ENCODE peak calls at places on chromosomes 1 and 21, in four cellular contexts. B is dorsolateral prefrontal cortex, K is spleen, P is T-helper 2 cell. G is an unnamed sample.

GRCh38 chr1:56375184-56375837 is 204.1 kb downstream of the PLPP3 start:
- DNase-seq in K (no peak), B (no peak), P (no peak), G (no peak)

GRCh38 chr1:41482001-41482765 is 2.3 kb downstream of the EDN2 start:
- DNase-seq in B (no peak), K (peak), P (no peak), G (no peak)

GRCh38 chr1:31703431-31704260 is at the start of gene COL16A1:
- DNase-seq in B (peak), P (no peak), K (peak), G (no peak)

GRCh38 chr1:150476754-150477153 is 10.5 kb upstream of the TARS2 start:
- DNase-seq in B (no peak), P (no peak), K (no peak), G (no peak)

GRCh38 chr1:78035121-78035520 is 10.6 kb upstream of the GIPC2 start:
- DNase-seq in P (no peak), B (no peak), K (no peak), G (no peak)

GRCh38 chr1:224640587-224640986 is 24.5 kb downstream of the CNIH3 start:
- DNase-seq in B (no peak), K (no peak), P (no peak), G (no peak)

GRCh38 chr1:111446967-111447892 is 1.8 kb downstream of the WDR77 start:
- DNase-seq in K (no peak), P (no peak), B (no peak), G (no peak)

GRCh38 chr1:93304716-93305138 is 41.0 kb upstream of the DR1 start:
- DNase-seq in K (no peak), P (peak), B (no peak), G (no peak)

GRCh38 chr1:230568676-230569075 is 73.6 kb upstream of the COG2 start:
- DNase-seq in B (no peak), P (no peak), K (no peak), G (no peak)

GRCh38 chr1:212952596-212952995 is 2.3 kb downstream of the VASH2 start:
- DNase-seq in B (no peak), P (no peak), K (no peak), G (no peak)

GRCh38 chr1:153498746-153499145 is 37.0 kb downstream of the S100A6 start:
- DNase-seq in K (no peak), P (no peak), B (no peak), G (no peak)

GRCh38 chr21:36627242-36627641 is 71.7 kb upstream of the SIM2 start:
- DNase-seq in P (no peak), B (no peak), K (no peak), G (no peak)

GRCh38 chr1:81237531-81238528 is 562.9 kb upstream of the ADGRL2 start:
- DNase-seq in K (no peak), P (no peak), B (no peak), G (no peak)

GRCh38 chr1:34747638-34747941 is 7.3 kb upstream of the GJB5 start:
- DNase-seq in B (no peak), P (no peak), K (no peak), G (no peak)

GRCh38 chr1:212162635-212163034 is 122.6 kb upstream of the PPP2R5A start:
- DNase-seq in K (no peak), B (no peak), P (no peak), G (no peak)

GRCh38 chr1:227315500-227316346 is 2.6 kb downstream of the CDC42BPA start:
- DNase-seq in P (no peak), K (no peak), B (no peak), G (no peak)

GRCh38 chr1:36177589-36178463 is 21.9 kb downstream of the MAP7D1 start:
- DNase-seq in B (no peak), K (no peak), P (no peak), G (no peak)

GRCh38 chr1:206513312-206514111 is 6.2 kb downstream of the RASSF5 start:
- DNase-seq in B (no peak), P (no peak), K (peak), G (no peak)

GRCh38 chr1:67642694-67643093 is 42.3 kb upstream of the GADD45A start:
- DNase-seq in P (no peak), K (no peak), B (no peak), G (no peak)

GRCh38 chr1:199082778-199083389 is 444.0 kb downstream of the PTPRC start:
- DNase-seq in K (no peak), B (no peak), P (no peak), G (no peak)

GRCh38 chr21:33834801-33835500 is 80.7 kb downstream of the ATP5PO start:
- DNase-seq in K (no peak), B (no peak), P (no peak), G (no peak)

GRCh38 chr21:36125513-36126121 is 9.3 kb upstream of the CBR3 start:
- DNase-seq in P (peak), B (peak), K (no peak), G (no peak)

GRCh38 chr1:118788372-118788955 is 199.7 kb downstream of the TBX15 start:
- DNase-seq in K (no peak), B (no peak), P (no peak), G (no peak)

GRCh38 chr1:58104960-58105359 is 441.6 kb downstream of the OMA1 start:
- DNase-seq in B (no peak), P (no peak), K (no peak), G (no peak)

GRCh38 chr1:29551536-29551935 is 315.2 kb downstream of the PTPRU start:
- DNase-seq in P (no peak), K (no peak), B (no peak), G (no peak)

GRCh38 chr1:182495693-182496092 is 45.7 kb downstream of the RGSL1 start:
- DNase-seq in P (no peak), K (no peak), B (no peak), G (no peak)

GRCh38 chr1:40738831-40739230 is 44.8 kb upstream of the KCNQ4 start:
- DNase-seq in P (no peak), B (no peak), K (no peak), G (no peak)

GRCh38 chr1:208181259-208181816 is 62.8 kb downstream of the PLXNA2 start:
- DNase-seq in P (no peak), K (no peak), B (no peak), G (no peak)

GRCh38 chr21:42056468-42056867 is 14.6 kb upstream of the UMODL1 start:
- DNase-seq in B (no peak), P (no peak), K (peak), G (no peak)

GRCh38 chr1:31505884-31506497 is 70.3 kb upstream of the TINAGL1 start:
- DNase-seq in P (no peak), B (no peak), K (no peak), G (no peak)

GRCh38 chr1:208059328-208060017 is 148.5 kb upstream of the CD34 start:
- DNase-seq in P (no peak), K (no peak), B (no peak), G (no peak)

GRCh38 chr1:43329995-43330751 is 7.4 kb upstream of the MPL start:
- DNase-seq in K (peak), B (no peak), P (peak), G (no peak)

GRCh38 chr1:56513095-56513494 is 66.3 kb downstream of the PLPP3 start:
- DNase-seq in K (no peak), B (no peak), P (no peak), G (no peak)

GRCh38 chr1:15106608-15107007 is 46.9 kb upstream of the TMEM51 start:
- DNase-seq in B (no peak), K (no peak), P (no peak), G (no peak)

GRCh38 chr1:204357551-204357950 is 2.2 kb downstream of the PLEKHA6 start:
- DNase-seq in P (no peak), B (no peak), K (no peak), G (no peak)

G was measured in T-helper 17 cell.